ENCODE peak calls at places on chromosomes 11 and 22, in nine cellular contexts. V is neuronal stem cell; P is uterus; X is sigmoid colon; S is GM23248; W is stomach; G is PC-9; F is CD8-positive, alpha-beta T cell; M is mesendoderm. Z is an unnamed sample.

GRCh38 chr11:8067929-8068575 is 13.0 kb upstream of the TUB start:
- DNase-seq in V (no peak), P (peak), X (no peak), S (no peak), W (peak), G (no peak), F (no peak), M (no peak), Z (peak)

GRCh38 chr11:83663446-83663845 is 377.3 kb upstream of the CCDC90B start:
- DNase-seq in V (no peak), P (no peak), X (no peak), S (peak), W (no peak), G (no peak), F (no peak), M (no peak), Z (no peak)

GRCh38 chr11:8201524-8202365 is 32.9 kb upstream of the RIC3 start:
- DNase-seq in V (no peak), P (no peak), X (no peak), S (no peak), W (no peak), G (no peak), F (no peak), M (no peak), Z (peak)

GRCh38 chr11:33716236-33716635 is 15.6 kb upstream of the C11orf91 start:
- DNase-seq in V (no peak), P (no peak), X (no peak), S (peak), W (no peak), G (peak), F (no peak), M (no peak), Z (no peak)

GRCh38 chr11:77375114-77375513 is 73.6 kb upstream of the GDPD4 start:
- DNase-seq in V (no peak), P (no peak), X (no peak), S (peak), W (no peak), G (no peak), F (no peak), M (no peak), Z (no peak)

GRCh38 chr11:123363556-123363955 is 66.5 kb upstream of the GRAMD1B start:
- DNase-seq in V (no peak), P (no peak), X (no peak), S (no peak), W (no peak), G (no peak), F (no peak), M (no peak), Z (no peak)

GRCh38 chr11:11519184-11519583 is 102.6 kb downstream of the GALNT18 start:
- DNase-seq in V (no peak), P (no peak), X (peak), S (no peak), W (no peak), G (no peak), F (no peak), M (peak), Z (peak)

GRCh38 chr11:63762662-63763505 is 5.7 kb downstream of the ZFTA start:
- DNase-seq in V (peak), P (peak), X (peak), S (no peak), W (peak), G (no peak), F (no peak), M (peak), Z (peak)

GRCh38 chr22:29773233-29773632 is 6.1 kb downstream of the UQCR10 start:
- DNase-seq in V (no peak), P (no peak), X (no peak), S (peak), W (no peak), G (peak), F (no peak), M (peak), Z (peak)

GRCh38 chr22:32018056-32018455 is 25.0 kb upstream of the SLC5A1 start:
- DNase-seq in V (no peak), P (no peak), X (no peak), S (no peak), W (no peak), G (no peak), F (no peak), M (no peak), Z (no peak)

GRCh38 chr11:133951484-133952198 is 5.1 kb downstream of the IGSF9B start:
- DNase-seq in V (no peak), P (no peak), X (no peak), S (peak), W (no peak), G (no peak), F (no peak), M (peak), Z (peak)

GRCh38 chr11:112902411-112903011 is 58.7 kb upstream of the NCAM1 start:
- DNase-seq in V (no peak), P (peak), X (no peak), S (no peak), W (no peak), G (no peak), F (no peak), M (no peak), Z (no peak)

GRCh38 chr22:47390026-47390970 is 627.8 kb downstream of the TBC1D22A start:
- DNase-seq in V (no peak), P (no peak), X (peak), S (no peak), W (no peak), G (no peak), F (no peak), M (no peak), Z (no peak)

GRCh38 chr11:127492025-127492424 is 491.5 kb upstream of the KIRREL3 start:
- DNase-seq in V (no peak), P (peak), X (no peak), S (no peak), W (no peak), G (no peak), F (no peak), M (no peak), Z (no peak)

GRCh38 chr11:65578667-65579066 is 2.8 kb downstream of the EHBP1L1 start:
- DNase-seq in V (no peak), P (no peak), X (no peak), S (no peak), W (no peak), G (no peak), F (no peak), M (no peak), Z (no peak)

GRCh38 chr11:80435345-80435744 is 994.5 kb upstream of the TENM4 start:
- DNase-seq in V (no peak), P (no peak), X (no peak), S (no peak), W (no peak), G (no peak), F (no peak), M (no peak), Z (no peak)

GRCh38 chr22:40498454-40499186 is 128.2 kb downstream of the SGSM3 start:
- DNase-seq in V (no peak), P (no peak), X (no peak), S (peak), W (no peak), G (peak), F (no peak), M (peak), Z (peak)

GRCh38 chr11:116742104-116742503 is 30.7 kb downstream of the BUD13 start:
- DNase-seq in V (no peak), P (no peak), X (no peak), S (peak), W (no peak), G (no peak), F (no peak), M (peak), Z (peak)

GRCh38 chr22:43811777-43812148 is 342 bp downstream of the EFCAB6 start:
- DNase-seq in V (no peak), P (no peak), X (no peak), S (peak), W (no peak), G (no peak), F (no peak), M (peak), Z (no peak)

GRCh38 chr11:11036185-11037161 is 178.6 kb upstream of the ZBED5 start:
- DNase-seq in V (peak), P (peak), X (no peak), S (peak), W (no peak), G (no peak), F (no peak), M (peak), Z (peak)

GRCh38 chr22:49271831-49272230 is 555.8 kb downstream of the BRD1 start:
- DNase-seq in V (no peak), P (no peak), X (no peak), S (no peak), W (peak), G (no peak), F (no peak), M (no peak), Z (peak)

GRCh38 chr11:70410276-70410675 is 11.9 kb downstream of the CTTN start:
- DNase-seq in V (no peak), P (no peak), X (no peak), S (no peak), W (no peak), G (no peak), F (no peak), M (no peak), Z (no peak)

GRCh38 chr11:45110562-45110961 is 35.9 kb upstream of the PRDM11 start:
- DNase-seq in V (peak), P (peak), X (peak), S (peak), W (peak), G (peak), F (no peak), M (peak), Z (peak)

GRCh38 chr22:40178417-40179409 is 988 bp downstream of the TNRC6B start:
- DNase-seq in V (peak), P (no peak), X (no peak), S (peak), W (no peak), G (no peak), F (no peak), M (peak), Z (peak)

GRCh38 chr22:29275819-29276565 is 7.9 kb downstream of the EWSR1 start:
- DNase-seq in V (no peak), P (no peak), X (no peak), S (no peak), W (no peak), G (no peak), F (no peak), M (no peak), Z (no peak)

GRCh38 chr11:44788536-44789227 is 61.9 kb downstream of the TSPAN18 start:
- DNase-seq in V (no peak), P (no peak), X (no peak), S (no peak), W (no peak), G (no peak), F (no peak), M (no peak), Z (peak)

GRCh38 chr11:7892751-7893356 is 38.2 kb downstream of the OR10A6 start:
- DNase-seq in V (peak), P (no peak), X (no peak), S (peak), W (no peak), G (peak), F (no peak), M (peak), Z (no peak)

GRCh38 chr11:78350101-78350645 is 67.4 kb downstream of the GAB2 start:
- DNase-seq in V (no peak), P (peak), X (peak), S (peak), W (no peak), G (no peak), F (no peak), M (peak), Z (peak)

GRCh38 chr11:608751-609354 is 6.9 kb downstream of the IRF7 start:
- DNase-seq in V (no peak), P (no peak), X (no peak), S (no peak), W (no peak), G (no peak), F (no peak), M (no peak), Z (no peak)

GRCh38 chr11:111933872-111934271 is 3.3 kb upstream of the DIXDC1 start:
- DNase-seq in V (no peak), P (no peak), X (no peak), S (peak), W (no peak), G (no peak), F (no peak), M (no peak), Z (no peak)

GRCh38 chr11:74577624-74578396 is 14.6 kb upstream of the POLD3 start:
- DNase-seq in V (no peak), P (no peak), X (no peak), S (peak), W (no peak), G (no peak), F (no peak), M (no peak), Z (no peak)

GRCh38 chr11:124541204-124541603 is 2.2 kb downstream of the OR8B12 start:
- DNase-seq in V (no peak), P (no peak), X (no peak), S (no peak), W (no peak), G (no peak), F (no peak), M (no peak), Z (no peak)

GRCh38 chr11:47966621-47967020 is 13.7 kb upstream of the PTPRJ start:
- DNase-seq in V (no peak), P (no peak), X (no peak), S (no peak), W (no peak), G (no peak), F (no peak), M (no peak), Z (no peak)

GRCh38 chr11:94876222-94876621 is 97.1 kb downstream of the CWC15 start:
- DNase-seq in V (no peak), P (no peak), X (no peak), S (no peak), W (no peak), G (no peak), F (no peak), M (no peak), Z (peak)
- H3K4me3 ChIP-seq in V (no peak), P (no peak), X (no peak), S (no peak), W (no peak), G (no peak), F (no peak), M (no peak), Z (no peak)

GRCh38 chr11:61699737-61700160 is 19.6 kb downstream of the DAGLA start:
- DNase-seq in V (no peak), P (no peak), X (peak), S (no peak), W (peak), G (peak), F (no peak), M (no peak), Z (no peak)
- H3K27ac ChIP-seq in V (no peak), P (no peak), X (peak), S (no peak), W (peak), G (peak), F (no peak), M (no peak), Z (no peak)

DNA sequence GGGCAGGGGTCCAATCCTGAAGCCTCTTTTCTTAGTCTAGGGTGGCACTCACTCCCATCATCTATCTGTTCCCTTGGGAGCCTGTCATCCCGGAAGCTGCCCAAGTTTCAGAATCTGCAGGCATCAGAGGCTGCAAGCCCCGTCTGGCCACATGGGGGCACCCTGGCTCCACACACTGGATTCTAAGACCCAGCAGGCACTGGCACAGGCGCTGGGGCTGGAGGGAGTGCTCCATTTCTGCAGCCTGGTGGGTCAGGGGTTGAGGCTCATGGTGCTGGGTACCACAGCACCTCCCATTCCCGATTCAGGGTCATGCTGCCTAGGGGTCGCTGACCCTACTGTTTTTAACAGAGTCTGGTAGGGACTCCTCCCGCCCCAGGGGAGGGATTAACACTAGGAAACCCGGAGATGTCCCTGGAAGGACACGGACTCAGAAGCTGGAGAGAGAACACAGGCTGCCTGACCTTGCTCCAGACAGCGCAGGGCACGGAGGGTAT is 243.9 kb upstream of the SYN3 start:
- DNase-seq in V (peak), P (peak), X (peak), S (peak), W (peak), G (peak), F (no peak), M (peak), Z (peak)
- H3K4me3 ChIP-seq in V (no peak), P (no peak), X (peak), S (no peak), W (no peak), G (no peak), F (no peak), M (no peak), Z (no peak)

GRCh38 chr22:19879651-19879995 is 24.9 kb upstream of the GNB1L start:
- DNase-seq in V (no peak), P (no peak), X (no peak), S (peak), W (no peak), G (no peak), F (no peak), M (no peak), Z (peak)

GRCh38 chr22:19879996-19880785 is 25.5 kb upstream of the GNB1L start:
- DNase-seq in V (no peak), P (peak), X (peak), S (no peak), W (no peak), G (no peak), F (no peak), M (no peak), Z (peak)

GRCh38 chr22:19879248-19879575 is 24.5 kb upstream of the GNB1L start:
- DNase-seq in V (no peak), P (peak), X (peak), S (no peak), W (no peak), G (no peak), F (no peak), M (no peak), Z (no peak)

GRCh38 chr22:19877626-19878339 is 23.1 kb upstream of the GNB1L start:
- DNase-seq in V (no peak), P (peak), X (peak), S (no peak), W (no peak), G (no peak), F (no peak), M (no peak), Z (peak)

DNA sequence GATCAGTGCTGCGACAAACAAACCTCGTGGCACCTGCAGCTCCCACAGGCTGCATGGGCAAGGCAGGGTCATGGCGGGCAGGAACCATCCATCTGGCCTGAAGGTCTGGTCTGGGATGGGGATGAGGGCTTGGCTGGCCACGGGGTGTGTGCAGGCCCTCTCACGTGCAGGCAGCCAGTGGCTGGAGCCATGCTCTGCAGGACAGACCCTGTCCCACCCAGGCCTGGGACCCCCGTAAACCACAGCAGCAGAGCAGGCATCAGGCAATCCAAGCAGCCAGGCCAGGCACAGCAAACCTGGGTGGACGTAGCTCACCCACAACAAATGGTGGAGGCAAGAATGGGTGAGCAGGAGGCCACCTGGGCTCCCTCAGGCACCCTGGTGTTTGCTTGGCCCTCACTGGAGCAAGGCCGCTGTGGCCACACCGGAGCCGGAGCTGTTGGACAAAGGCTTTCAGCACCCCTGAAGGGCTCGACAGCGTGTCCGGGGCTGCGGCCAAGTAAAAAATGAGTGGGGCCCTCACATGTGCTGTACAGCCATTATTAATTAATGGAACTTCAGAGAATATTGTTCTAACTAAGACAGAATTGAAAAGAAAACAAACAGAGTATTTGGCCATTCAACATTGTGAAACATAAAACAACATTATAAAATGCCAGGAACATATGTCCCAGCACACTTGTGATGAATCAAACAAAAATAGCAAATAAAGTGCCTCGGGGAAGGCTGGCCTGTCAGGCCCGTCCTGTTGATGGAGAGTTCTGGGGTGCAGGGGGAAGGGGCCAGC is 24.0 kb upstream of the GNB1L start:
- DNase-seq in V (no peak), P (peak), X (peak), S (peak), W (no peak), G (no peak), F (no peak), M (no peak), Z (peak)
- H3K27ac ChIP-seq in V (no peak), P (no peak), X (no peak), S (peak), W (no peak), G (no peak), F (no peak), M (no peak), Z (no peak)

GRCh38 chr11:120401506-120401905 is 65.3 kb downstream of the ARHGEF12 start:
- DNase-seq in V (no peak), P (no peak), X (no peak), S (no peak), W (no peak), G (no peak), F (no peak), M (no peak), Z (no peak)
- H3K4me3 ChIP-seq in V (no peak), P (no peak), X (no peak), S (peak), W (no peak), G (no peak), F (no peak), M (no peak), Z (no peak)

GRCh38 chr11:126344291-126344970 is 11.1 kb upstream of the ST3GAL4 start:
- DNase-seq in V (no peak), P (no peak), X (no peak), S (no peak), W (no peak), G (peak), F (no peak), M (no peak), Z (no peak)

GRCh38 chr11:126346586-126346940 is 8.9 kb upstream of the ST3GAL4 start:
- DNase-seq in V (no peak), P (no peak), X (no peak), S (no peak), W (no peak), G (peak), F (no peak), M (no peak), Z (no peak)

GRCh38 chr11:126343051-126343450 is 12.4 kb upstream of the ST3GAL4 start:
- DNase-seq in V (no peak), P (no peak), X (no peak), S (no peak), W (no peak), G (no peak), F (no peak), M (no peak), Z (no peak)

GRCh38 chr11:126345759-126346585 is 9.5 kb upstream of the ST3GAL4 start:
- DNase-seq in V (no peak), P (peak), X (no peak), S (peak), W (no peak), G (peak), F (no peak), M (peak), Z (peak)

GRCh38 chr11:126345283-126345682 is 10.2 kb upstream of the ST3GAL4 start:
- DNase-seq in V (no peak), P (no peak), X (no peak), S (no peak), W (no peak), G (peak), F (no peak), M (no peak), Z (no peak)
- H3K27ac ChIP-seq in V (no peak), P (peak), X (peak), S (peak), W (peak), G (peak), F (no peak), M (peak), Z (peak)

DNA sequence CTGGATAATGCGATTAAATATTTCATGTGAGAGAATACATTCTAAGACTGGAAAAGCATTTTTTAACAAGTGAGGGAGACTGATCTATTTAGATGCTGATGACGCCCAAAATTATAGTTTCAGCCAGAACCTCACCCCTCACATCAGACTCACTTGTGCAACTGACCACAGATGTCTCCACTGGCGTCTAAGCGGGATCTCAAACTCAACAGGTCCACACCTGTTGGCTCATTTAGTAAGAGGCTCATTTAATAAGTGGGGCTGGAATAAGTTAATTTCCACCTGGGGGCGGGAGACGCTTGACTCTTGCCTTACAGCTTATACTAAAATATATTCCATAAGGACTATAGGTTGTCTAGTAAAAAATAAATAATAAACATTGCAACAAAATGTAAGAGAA is 47.5 kb downstream of the MORC2 start:
- DNase-seq in V (no peak), P (no peak), X (peak), S (peak), W (no peak), G (no peak), F (no peak), M (no peak), Z (no peak)
- H3K4me3 ChIP-seq in V (no peak), P (no peak), X (peak), S (peak), W (peak), G (no peak), F (peak), M (no peak), Z (no peak)

GRCh38 chr22:38144025-38144405 is 33.5 kb upstream of the BAIAP2L2 start:
- DNase-seq in V (no peak), P (no peak), X (no peak), S (no peak), W (no peak), G (peak), F (no peak), M (peak), Z (no peak)
- H3K27ac ChIP-seq in V (no peak), P (no peak), X (no peak), S (no peak), W (no peak), G (peak), F (no peak), M (no peak), Z (no peak)